ENCODE peak calls at places on chromosomes 5 and 9, in seven cellular contexts. H is ovary, M is mammary epithelial cell, W is fibroblast of lung, I is ascending aorta, K is cardiac muscle cell, L is HepG2. F is an unnamed sample.

GRCh38 chr5:35816881-35817521 is 39.7 kb upstream of the IL7R start:
- DNase-seq in K (no peak), W (no peak), I (no peak), M (no peak), L (no peak), H (no peak), F (no peak)

GRCh38 chr5:139138109-139138508 is 60.1 kb downstream of the SIL1 start:
- DNase-seq in I (no peak), W (peak; percentile 23), H (no peak), L (no peak), K (no peak), M (peak; percentile 41), F (no peak)

GRCh38 chr9:114906922-114907571 is 23.3 kb downstream of the TNFSF8 start:
- DNase-seq in W (peak; percentile 59), K (peak; percentile 68), H (no peak), I (no peak), M (peak; percentile 48), L (peak; percentile 55), F (no peak)

GRCh38 chr5:84725946-84726570 is 341.4 kb upstream of the EDIL3 start:
- DNase-seq in M (no peak), H (no peak), K (no peak), I (no peak), W (no peak), L (no peak), F (no peak)

GRCh38 chr9:33186457-33187168 is 19.5 kb upstream of the B4GALT1 start:
- DNase-seq in K (peak; percentile 72), H (no peak), I (no peak), M (peak; percentile 77), L (no peak), W (no peak), F (no peak)

GRCh38 chr9:126531591-126531990 is 82.1 kb upstream of the LMX1B start:
- DNase-seq in K (no peak), L (no peak), W (no peak), H (no peak), M (no peak), I (no peak), F (no peak)

GRCh38 chr5:61617039-61617438 is 285.0 kb downstream of the ZSWIM6 start:
- DNase-seq in L (no peak), H (no peak), M (no peak), W (no peak), K (no peak), I (no peak), F (no peak)

GRCh38 chr5:175096469-175097185 is 347.4 kb downstream of the DRD1 start:
- DNase-seq in I (no peak), W (no peak), K (no peak), L (no peak), M (no peak), H (no peak), F (no peak)

GRCh38 chr9:129656795-129657390 is 8.6 kb upstream of the PRRX2 start:
- DNase-seq in W (peak; percentile 55), M (peak; percentile 66), I (no peak), K (no peak), L (peak; percentile 31), H (no peak), F (no peak)

GRCh38 chr9:117403848-117404247 is 11.0 kb downstream of the ASTN2 start:
- DNase-seq in M (no peak), K (no peak), H (no peak), W (no peak), I (no peak), L (no peak), F (no peak)

GRCh38 chr5:36152324-36153298 is 700 bp downstream of the SKP2 start:
- DNase-seq in I (no peak), L (no peak), M (no peak), W (peak; percentile 45), K (peak; percentile 35), H (no peak), F (no peak)

GRCh38 chr5:141383345-141383744 is 803 bp downstream of the PCDHGA7 start:
- DNase-seq in M (no peak), K (no peak), W (no peak), L (no peak), I (no peak), H (no peak), F (no peak)

GRCh38 chr5:141388661-141389060 is 1.2 kb downstream of the PCDHGB4 start:
- DNase-seq in M (no peak), L (no peak), I (no peak), H (no peak), W (no peak), K (no peak), F (no peak)

GRCh38 chr5:141384471-141385267 is 2.1 kb downstream of the PCDHGA7 start:
- DNase-seq in W (no peak), I (no peak), L (no peak), H (no peak), M (no peak), K (no peak), F (no peak)

DNA sequence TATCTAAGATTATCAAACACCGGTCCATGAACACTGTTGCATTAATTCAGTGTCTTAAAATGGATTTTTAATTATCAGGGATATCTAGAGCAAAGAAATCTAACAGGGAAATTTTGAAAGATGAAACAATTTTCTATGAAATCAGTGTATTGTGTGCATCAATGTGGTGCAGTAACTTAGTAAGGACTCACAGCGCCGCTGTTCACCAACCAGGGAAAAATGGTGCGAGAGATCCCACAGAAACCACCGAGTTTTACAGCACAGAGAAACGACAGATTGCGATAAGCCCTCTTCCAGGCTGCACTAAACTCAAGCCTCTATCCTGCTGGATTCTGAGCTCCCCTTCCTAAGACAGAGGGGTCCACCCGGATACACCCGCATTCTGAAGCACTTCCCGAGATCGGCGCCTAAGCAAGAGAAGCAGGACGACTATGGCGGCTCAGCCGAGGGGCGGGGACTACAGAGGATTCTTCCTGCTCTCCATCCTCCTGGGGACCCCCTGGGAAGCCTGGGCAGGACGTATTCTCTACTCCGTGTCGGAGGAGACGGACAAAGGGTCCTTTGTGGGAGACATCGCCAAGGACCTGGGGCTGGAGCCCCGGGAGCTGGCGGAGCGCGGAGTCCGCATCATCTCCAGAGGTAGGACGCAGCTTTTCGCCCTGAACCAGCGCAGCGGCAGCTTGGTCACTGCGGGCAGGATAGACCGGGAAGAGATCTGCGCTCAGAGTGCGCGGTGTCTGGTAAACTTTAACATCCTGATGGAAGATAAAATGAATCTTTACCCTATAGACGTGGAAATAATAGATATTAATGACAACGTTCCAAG is at the start of gene PCDHGA7:
- DNase-seq in L (no peak), K (peak; percentile 38), W (peak; percentile 54), M (no peak), H (no peak), I (no peak), F (no peak)
- H3K9me3 ChIP-seq in L (no peaks in the 10 kb centered on the region), K (no peaks in the 10 kb centered on the region), W (peaks cover 2% of the 10 kb centered on the region), M (peaks cover 20% of the 10 kb centered on the region), H (peaks cover 12% of the 10 kb centered on the region), I (peaks cover 99% of the 10 kb centered on the region), F (peaks cover 79% of the 10 kb centered on the region)

GRCh38 chr5:135016926-135017325 is 17.1 kb downstream of the PITX1 start:
- DNase-seq in M (no peak), W (no peak), H (peak; percentile 7), L (no peak), I (peak; percentile 35), K (no peak), F (no peak)

GRCh38 chr5:135015942-135016341 is 18.1 kb downstream of the PITX1 start:
- DNase-seq in M (no peak), H (no peak), K (no peak), L (no peak), I (peak; percentile 40), W (no peak), F (no peak)

GRCh38 chr5:135018457-135018856 is 15.6 kb downstream of the PITX1 start:
- DNase-seq in K (no peak), L (no peak), H (peak; percentile 8), M (no peak), W (no peak), I (no peak), F (no peak)

GRCh38 chr5:135020111-135020895 is 13.7 kb downstream of the PITX1 start:
- DNase-seq in L (no peak), H (peak; percentile 12), M (no peak), W (no peak), K (no peak), I (no peak), F (no peak)

DNA sequence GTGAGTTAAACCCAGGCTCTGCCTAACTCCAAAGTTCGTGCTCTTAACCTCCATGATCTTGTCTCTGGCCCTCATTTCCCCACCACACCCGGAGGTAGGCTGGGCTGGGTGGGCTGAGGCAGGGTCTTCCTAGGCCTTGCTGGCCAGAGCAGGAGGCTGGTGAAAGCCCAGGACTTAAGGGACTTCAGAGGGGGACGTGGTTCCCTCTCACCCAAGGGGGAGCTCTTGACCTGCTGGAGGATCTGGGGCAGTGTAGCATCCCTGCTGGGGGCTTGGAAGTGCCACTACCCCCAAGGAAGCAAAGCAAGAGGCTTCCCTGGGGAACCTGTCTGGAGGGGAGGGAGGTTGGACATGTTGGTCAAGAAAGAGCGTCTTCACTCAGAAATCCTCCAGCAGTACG is 14.7 kb downstream of the PITX1 start:
- DNase-seq in H (peak; percentile 13), M (no peak), L (no peak), I (peak; percentile 45), K (no peak), W (no peak), F (no peak)
- TF ChIP-seq CTCF in H (no peak), M (no peak), L (peak; percentile 63), I (no peak), K (no peak), W (no peak), F (no peak)

DNA sequence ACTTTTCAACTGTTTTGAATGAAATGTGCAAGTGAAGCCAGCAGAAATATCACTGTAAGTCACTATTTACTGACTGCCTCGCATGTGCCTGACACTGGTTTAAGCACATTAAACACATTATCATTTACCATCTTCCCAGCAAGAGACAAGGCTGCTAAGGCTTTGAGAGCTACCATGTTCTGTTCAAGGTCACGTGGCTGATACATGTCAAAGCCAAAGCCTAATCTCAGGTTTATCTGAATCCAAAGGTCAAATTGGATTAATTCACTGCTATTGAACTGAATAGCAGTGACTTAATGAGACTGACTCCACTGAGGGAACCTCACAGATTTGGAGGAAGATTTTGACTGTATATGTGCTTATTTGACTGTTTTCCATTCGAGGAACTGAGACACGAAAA is 23.6 kb upstream of the ARHGAP26 start:
- DNase-seq in M (no peak), I (no peak), W (no peak), H (no peak), K (no peak), L (no peak), F (no peak)
- H3K4me3 ChIP-seq in M (no peak overlapping the region), I (no peak overlapping the region), W (no peak overlapping the region), H (no peak overlapping the region), K (no peak overlapping the region), L (no peak overlapping the region), F (no peak overlapping the region)

DNA sequence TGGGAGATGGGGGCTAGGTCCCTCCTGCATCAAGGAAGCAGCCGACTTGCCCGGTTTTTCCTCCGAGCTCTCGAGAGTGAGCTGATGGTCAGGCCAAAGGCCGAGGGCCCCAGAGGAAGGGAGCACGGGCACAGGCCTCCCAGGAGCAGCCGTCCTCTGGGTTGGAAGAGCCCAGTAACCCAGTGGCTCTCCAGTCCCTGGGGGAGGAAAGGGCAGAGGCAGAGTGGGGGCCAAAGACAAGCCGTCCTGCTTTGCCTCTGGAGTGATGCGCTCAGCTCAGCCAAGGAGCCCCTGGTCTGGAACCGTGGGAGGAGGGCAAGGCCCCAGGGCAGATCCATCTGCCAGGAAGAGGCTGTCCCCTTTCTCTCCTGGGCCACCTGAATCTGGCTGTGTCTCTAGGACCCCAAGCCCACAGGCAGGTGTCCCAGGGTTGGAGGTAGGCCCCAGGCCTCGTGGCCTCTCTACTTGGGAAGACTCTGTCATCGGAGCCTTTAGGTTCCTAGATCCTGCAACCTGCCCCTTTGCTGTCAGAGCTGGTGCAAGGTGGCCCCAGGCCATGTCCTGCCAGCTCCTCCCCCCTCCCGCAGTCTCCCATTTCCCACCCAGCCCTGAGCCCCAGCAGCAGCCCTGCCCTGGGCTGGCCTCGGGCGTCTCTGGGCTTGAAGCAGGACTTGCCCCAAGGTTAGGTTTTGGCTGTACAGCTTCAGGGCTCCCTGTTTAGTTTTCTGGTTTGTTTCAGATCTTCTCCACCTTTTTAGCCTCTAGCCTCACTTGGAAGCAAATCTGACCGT is 224.1 kb downstream of the CACNA1B start:
- DNase-seq in K (no peak), H (no peak), M (no peak), I (no peak), W (no peak), L (no peak), F (no peak)
- H3K9me3 ChIP-seq in K (no peaks in the 10 kb centered on the region), H (no peaks in the 10 kb centered on the region), M (peaks cover 29% of the 10 kb centered on the region), I (no peaks in the 10 kb centered on the region), W (no peaks in the 10 kb centered on the region), L (no peaks in the 10 kb centered on the region), F (no peaks in the 10 kb centered on the region)

F was measured in esophagus squamous epithelium.